ENCODE peak calls at places on chromosome 2, in ten cellular contexts. E is KG1; K is DND-41; W is chondrocyte; T is endodermal cell; B is omental fat pad; O is activated CD4-positive, alpha-beta T cell treated with anti-CD3 and anti-CD28 coated beads for 4 hours; U is NCI-H748 treated with DMSO at 0.1 percent for 48 hours; D is activated CD4-positive, alpha-beta memory T cell treated with anti-CD3 and anti-CD28 coated beads for 36 hours; Y is stimulated activated CD4-positive, alpha-beta T cell treated with anti-CD3 and anti-CD28 coated beads, Interleukin-4, amount 100 ng/mL, for 1 hour. A is an unnamed sample.

GRCh38 chr2:64945973-64946736 is 43.0 kb upstream of the SLC1A4 start:
- DNase-seq in T (no peak), W (no peak), O (peak), Y (peak), B (no peak), U (no peak), D (peak), E (peak), K (peak), A (no peak)

GRCh38 chr2:239883326-239884050 is 141.7 kb downstream of the NDUFA10 start:
- DNase-seq in Y (no peak), D (no peak), O (no peak), B (no peak), W (no peak), T (peak), K (peak), U (no peak), E (no peak), A (no peak)

GRCh38 chr2:64910972-64911433 is 78.2 kb upstream of the SLC1A4 start:
- DNase-seq in U (no peak), O (no peak), E (no peak), B (no peak), Y (no peak), K (no peak), W (no peak), T (no peak), D (peak), A (no peak)

GRCh38 chr2:70541481-70542020 is 12.1 kb downstream of the TGFA start:
- DNase-seq in O (no peak), E (no peak), D (no peak), Y (no peak), T (no peak), U (no peak), K (no peak), W (no peak), B (no peak), A (no peak)

GRCh38 chr2:101030866-101031554 is 28.9 kb downstream of the RPL31 start:
- DNase-seq in D (no peak), E (no peak), O (no peak), T (no peak), W (no peak), K (no peak), Y (no peak), B (no peak), U (no peak), A (no peak)

GRCh38 chr2:233362742-233363141 is 8.4 kb downstream of the DGKD start:
- DNase-seq in Y (no peak), E (no peak), W (no peak), B (no peak), D (no peak), O (no peak), K (no peak), U (no peak), T (no peak), A (no peak)

GRCh38 chr2:8031370-8031769 is 650.5 kb upstream of the ID2 start:
- DNase-seq in T (no peak), K (no peak), W (no peak), Y (no peak), D (no peak), O (no peak), B (no peak), E (no peak), U (no peak), A (no peak)

GRCh38 chr2:205076405-205076804 is 531.1 kb downstream of the PARD3B start:
- DNase-seq in T (no peak), U (no peak), D (no peak), Y (no peak), O (no peak), W (no peak), E (no peak), K (no peak), B (no peak), A (no peak)

GRCh38 chr2:231644426-231644825 is 51.8 kb downstream of the TEX44 start:
- DNase-seq in B (no peak), W (no peak), E (no peak), K (no peak), O (no peak), U (no peak), T (no peak), Y (no peak), D (no peak), A (no peak)

GRCh38 chr2:118169359-118170005 is 81.2 kb downstream of the INSIG2 start:
- DNase-seq in U (no peak), Y (peak), W (no peak), O (no peak), E (no peak), K (no peak), B (no peak), D (peak), T (peak), A (peak)

GRCh38 chr2:177355874-177356273 is 36.7 kb upstream of the AGPS start:
- DNase-seq in B (no peak), E (no peak), T (no peak), Y (no peak), W (no peak), K (no peak), O (no peak), D (no peak), U (no peak), A (no peak)

GRCh38 chr2:66569321-66569851 is 134.5 kb downstream of the MEIS1 start:
- DNase-seq in T (no peak), K (no peak), B (no peak), W (no peak), O (no peak), U (peak), Y (no peak), D (no peak), E (no peak), A (no peak)